ENCODE peak calls at places on chromosomes 4 and X, in four cellular contexts. J, H, L and R are unnamed samples.

GRCh38 chr4:151443247-151443646 is 34.3 kb downstream of the FHIP1A start:
- DNase-seq in J (no peak), H (no peak), L (no peak), R (no peak)

GRCh38 chrX:149495573-149496071 is 9.5 kb downstream of the IDS start:
- DNase-seq in J (no peak), H (peak), L (no peak), R (no peak)

GRCh38 chr4:136873555-136873954 is 658.7 kb downstream of the PCDH18 start:
- DNase-seq in J (no peak), H (no peak), L (no peak), R (no peak)

GRCh38 chr4:11488657-11489448 is 60.2 kb upstream of the HS3ST1 start:
- DNase-seq in J (no peak), H (no peak), L (no peak), R (no peak)

GRCh38 chr4:107153228-107153627 is 117.1 kb upstream of the DKK2 start:
- DNase-seq in J (no peak), H (no peak), L (no peak), R (no peak)

GRCh38 chrX:153411255-153411987 is at the start of gene ZFP92:
- DNase-seq in J (no peak), H (peak), L (peak), R (peak)

GRCh38 chr4:153643406-153644016 is 40.6 kb upstream of the TLR2 start:
- DNase-seq in J (no peak), H (no peak), L (no peak), R (peak)

GRCh38 chrX:32532282-32532681 is 679.1 kb downstream of the DMD start:
- DNase-seq in J (no peak), H (no peak), L (no peak), R (no peak)

GRCh38 chr4:108155373-108155772 is 13.4 kb downstream of the LEF1 start:
- DNase-seq in J (no peak), H (no peak), L (no peak), R (no peak)

GRCh38 chrX:9746148-9746880 is 19.3 kb downstream of the GPR143 start:
- DNase-seq in J (no peak), H (no peak), L (no peak), R (no peak)

GRCh38 chr4:183478926-183479325 is 25.9 kb upstream of the ING2 start:
- DNase-seq in J (no peak), H (no peak), L (no peak), R (no peak)

GRCh38 chr4:34220601-34221000 is 2023.7 kb downstream of the ARAP2 start:
- DNase-seq in J (no peak), H (no peak), L (no peak), R (no peak)

GRCh38 chrX:21374994-21375794 is 976 bp downstream of the CNKSR2 start:
- DNase-seq in J (no peak), H (no peak), L (no peak), R (no peak)

GRCh38 chr4:92232566-92232965 is 71.2 kb upstream of the GRID2 start:
- DNase-seq in J (no peak), H (no peak), L (no peak), R (no peak)

GRCh38 chr4:5824635-5825034 is 68.3 kb downstream of the CRMP1 start:
- DNase-seq in J (no peak), H (no peak), L (no peak), R (no peak)

GRCh38 chr4:102501176-102501634 is at the start of gene NFKB1:
- DNase-seq in J (peak), H (peak), L (peak), R (peak)

GRCh38 chrX:97609357-97609756 is 725.6 kb downstream of the RPA4 start:
- DNase-seq in J (no peak), H (no peak), L (no peak), R (no peak)

DNA sequence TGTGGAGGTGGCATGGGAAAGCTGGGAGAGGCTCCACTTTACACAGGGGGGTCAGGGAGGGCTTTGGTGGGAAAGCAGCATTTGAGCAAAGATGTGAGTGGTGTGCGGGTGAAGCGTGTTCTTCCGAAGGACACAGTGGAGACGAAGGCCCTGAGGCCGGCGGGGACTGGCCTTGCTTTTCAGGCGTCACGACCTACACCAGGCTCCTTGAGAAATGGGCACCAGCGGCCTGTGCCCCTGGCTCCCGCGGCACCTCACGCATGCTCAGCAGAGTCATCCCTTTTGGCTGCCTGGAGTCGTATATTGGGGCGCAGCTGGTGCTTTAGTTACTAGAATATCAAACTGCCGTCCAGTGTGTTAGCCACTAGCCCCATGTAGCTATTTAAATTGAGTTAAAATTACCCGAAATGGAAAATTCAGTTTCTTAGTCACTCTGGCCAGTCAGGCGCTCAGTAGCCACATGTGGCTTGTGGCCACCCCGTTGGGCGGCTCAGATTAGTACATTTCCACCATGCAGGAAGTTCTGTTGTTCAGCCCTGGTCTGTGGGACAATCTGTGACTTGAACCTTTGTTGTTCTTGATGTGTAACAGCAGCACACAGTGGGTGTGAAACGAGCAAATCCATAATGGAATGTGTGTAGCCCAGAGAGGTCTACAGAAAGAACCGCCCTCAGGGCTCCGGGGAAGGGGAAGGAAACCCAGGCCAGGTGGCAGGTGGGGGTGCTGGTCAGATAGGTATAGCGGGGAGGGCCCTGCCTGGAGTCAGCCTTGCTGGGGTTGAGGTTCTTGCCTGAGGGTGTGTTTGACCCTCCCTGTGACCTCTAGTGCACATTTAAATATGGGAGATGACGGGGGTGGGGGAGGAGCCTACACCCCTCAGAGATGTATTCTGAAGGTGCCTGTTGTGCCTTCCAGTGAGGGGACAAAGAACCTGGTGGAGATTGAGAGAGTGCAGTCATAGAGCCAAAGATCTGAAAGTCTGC is 30.4 kb downstream of the TBC1D14 start:
- DNase-seq in J (no peak), H (no peak), L (no peak), R (no peak)
- H3K27ac ChIP-seq in J (peak), H (no peak), L (peak), R (peak)

GRCh38 chr4:51851937-51852290 is 9.0 kb downstream of the DCUN1D4 start:
- DNase-seq in J (no peak), H (no peak), L (no peak), R (no peak)
- H3K27ac ChIP-seq in J (no peak), H (peak), L (peak), R (no peak)

GRCh38 chr4:23333556-23333945 is 556.3 kb downstream of the PPARGC1A start:
- DNase-seq in J (no peak), H (no peak), L (no peak), R (no peak)
- H3K27ac ChIP-seq in J (no peak), H (peak), L (no peak), R (peak)

GRCh38 chrX:40121618-40122017 is 23.9 kb upstream of the BCOR start:
- DNase-seq in J (no peak), H (no peak), L (no peak), R (no peak)

GRCh38 chrX:40117715-40118285 is 20.0 kb upstream of the BCOR start:
- DNase-seq in J (no peak), H (no peak), L (no peak), R (no peak)

GRCh38 chrX:40122487-40122886 is 24.7 kb upstream of the BCOR start:
- DNase-seq in J (no peak), H (no peak), L (no peak), R (no peak)

GRCh38 chrX:40116925-40117324 is 19.2 kb upstream of the BCOR start:
- DNase-seq in J (no peak), H (no peak), L (no peak), R (no peak)

DNA sequence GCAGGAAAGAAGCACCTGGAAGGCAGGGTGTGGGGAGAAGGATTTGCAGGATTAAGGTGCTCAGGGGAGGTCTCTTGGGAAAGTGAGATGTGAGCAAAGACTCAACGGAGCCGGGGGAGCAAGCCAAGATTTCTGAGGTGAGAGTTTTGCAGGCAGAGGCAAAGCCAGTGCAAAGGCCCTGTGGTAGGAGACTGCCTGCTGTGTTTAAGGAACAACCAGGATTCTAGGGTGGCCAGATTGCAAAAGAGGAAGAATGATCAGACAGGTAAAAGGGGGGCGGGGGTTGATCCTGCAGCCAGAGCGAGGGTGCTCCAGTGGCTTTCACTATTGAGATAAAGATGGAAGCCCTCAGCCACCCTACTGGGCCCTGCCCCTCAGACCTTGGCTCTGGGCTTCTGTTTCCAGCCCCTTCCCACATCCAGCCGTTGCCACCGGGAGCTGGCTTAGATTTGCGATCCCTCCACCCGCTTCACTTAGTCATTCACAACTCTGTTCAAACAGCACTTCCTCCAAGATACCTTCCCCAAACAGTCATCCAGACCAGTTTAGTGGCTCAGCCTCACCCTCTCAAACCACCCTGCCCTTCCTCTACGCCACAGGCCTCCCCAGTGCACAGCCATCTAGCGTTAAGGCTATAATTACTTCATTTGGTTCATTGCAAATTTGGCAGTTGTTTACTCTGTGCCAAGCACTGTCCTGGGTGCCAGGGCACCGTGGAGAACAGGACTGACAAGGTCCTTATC is 23.3 kb upstream of the BCOR start:
- DNase-seq in J (no peak), H (no peak), L (no peak), R (no peak)
- H3K27ac ChIP-seq in J (no peak), H (no peak), L (no peak), R (no peak)

GRCh38 chrX:107576841-107577240 is 51.5 kb upstream of the PRPS1 start:
- DNase-seq in J (no peak), H (no peak), L (no peak), R (no peak)
- H3K27ac ChIP-seq in J (no peak), H (no peak), L (no peak), R (no peak)

GRCh38 chr4:174394915-174395314 is 111.2 kb downstream of the CEP44 start:
- DNase-seq in J (peak), H (no peak), L (no peak), R (no peak)
- H3K27ac ChIP-seq in J (no peak), H (no peak), L (no peak), R (no peak)